ENCODE peak calls at places on chromosomes 13 and 19, in six cellular contexts. One of them, this sample, is unnamed.
A peak's percentile ranks its signal among the peaks of the same experiment; 100 is the strongest.

GRCh38 chr13:96824110-96824509 is 170.2 kb downstream of the OXGR1 start:
- DNase-seq in GM23338: no peak
- DNase-seq in neuronal stem cell: no peak
- DNase-seq in mammary epithelial cell: no peak
- DNase-seq in SK-N-SH: no peak
- DNase-seq in fibroblast of lung: peak; percentile 1
- DNase-seq in this sample: no peak

GRCh38 chr13:110131424-110131823 is 175.5 kb downstream of the COL4A1 start:
- DNase-seq in SK-N-SH: no peak
- DNase-seq in GM23338: no peak
- DNase-seq in fibroblast of lung: no peak
- DNase-seq in mammary epithelial cell: no peak
- DNase-seq in neuronal stem cell: no peak
- DNase-seq in this sample: no peak

GRCh38 chr13:102812616-102813287 is 13.8 kb downstream of the BIVM start:
- DNase-seq in fibroblast of lung: peak; percentile 55
- DNase-seq in SK-N-SH: no peak
- DNase-seq in neuronal stem cell: no peak
- DNase-seq in GM23338: peak; percentile 32
- DNase-seq in mammary epithelial cell: no peak
- DNase-seq in this sample: peak; percentile 19

GRCh38 chr13:104321756-104322155 is 1255.5 kb upstream of the SLC10A2 start:
- DNase-seq in neuronal stem cell: no peak
- DNase-seq in SK-N-SH: no peak
- DNase-seq in GM23338: no peak
- DNase-seq in fibroblast of lung: no peak
- DNase-seq in mammary epithelial cell: no peak
- DNase-seq in this sample: no peak

GRCh38 chr13:95745289-95745688 is 68.3 kb downstream of the DNAJC3 start:
- DNase-seq in SK-N-SH: no peak
- DNase-seq in neuronal stem cell: no peak
- DNase-seq in mammary epithelial cell: no peak
- DNase-seq in fibroblast of lung: peak; percentile 15
- DNase-seq in GM23338: peak; percentile 38
- DNase-seq in this sample: no peak

GRCh38 chr19:13588953-13589833 is 82.9 kb upstream of the CACNA1A start:
- DNase-seq in fibroblast of lung: peak; percentile 29
- DNase-seq in mammary epithelial cell: peak; percentile 40
- DNase-seq in neuronal stem cell: peak; percentile 71
- DNase-seq in GM23338: peak; percentile 83
- DNase-seq in SK-N-SH: peak; percentile 84
- DNase-seq in this sample: peak; percentile 92

GRCh38 chr19:2325261-2326046 is 2.9 kb downstream of the LSM7 start:
- DNase-seq in mammary epithelial cell: no peak
- DNase-seq in fibroblast of lung: no peak
- DNase-seq in SK-N-SH: no peak
- DNase-seq in GM23338: no peak
- DNase-seq in neuronal stem cell: no peak
- DNase-seq in this sample: no peak

GRCh38 chr13:110382229-110382628 is 75.1 kb downstream of the COL4A2 start:
- DNase-seq in fibroblast of lung: peak; percentile 91
- DNase-seq in GM23338: no peak
- DNase-seq in mammary epithelial cell: peak; percentile 81
- DNase-seq in SK-N-SH: no peak
- DNase-seq in neuronal stem cell: no peak
- DNase-seq in this sample: peak; percentile 87

GRCh38 chr19:33304760-33305647 is 2.7 kb upstream of the CEBPA start:
- DNase-seq in mammary epithelial cell: no peak
- DNase-seq in fibroblast of lung: no peak
- DNase-seq in GM23338: no peak
- DNase-seq in neuronal stem cell: no peak
- DNase-seq in SK-N-SH: no peak
- DNase-seq in this sample: peak; percentile 50

GRCh38 chr19:15379083-15379995 is at the start of gene AKAP8:
- DNase-seq in fibroblast of lung: peak; percentile 97
- DNase-seq in neuronal stem cell: peak; percentile 99
- DNase-seq in SK-N-SH: peak; percentile 100
- DNase-seq in GM23338: peak; percentile 98
- DNase-seq in mammary epithelial cell: peak; percentile 99
- DNase-seq in this sample: peak; percentile 100

GRCh38 chr19:15378529-15379082 is 981 bp downstream of the AKAP8 start:
- DNase-seq in GM23338: peak; percentile 73
- DNase-seq in SK-N-SH: peak; percentile 62
- DNase-seq in fibroblast of lung: peak; percentile 40
- DNase-seq in neuronal stem cell: peak; percentile 20
- DNase-seq in mammary epithelial cell: peak; percentile 52
- DNase-seq in this sample: peak; percentile 93

GRCh38 chr19:15381864-15382263 is 2.3 kb upstream of the AKAP8 start:
- DNase-seq in mammary epithelial cell: no peak
- DNase-seq in GM23338: no peak
- DNase-seq in SK-N-SH: no peak
- DNase-seq in fibroblast of lung: no peak
- DNase-seq in neuronal stem cell: no peak
- DNase-seq in this sample: no peak

GRCh38 chr19:15379996-15380647 is 535 bp upstream of the AKAP8 start:
- DNase-seq in mammary epithelial cell: peak; percentile 69
- DNase-seq in neuronal stem cell: no peak
- DNase-seq in GM23338: peak; percentile 84
- DNase-seq in SK-N-SH: no peak
- DNase-seq in fibroblast of lung: peak; percentile 46
- DNase-seq in this sample: peak; percentile 79

GRCh38 chr19:15381429-15381828 is 1.8 kb upstream of the AKAP8 start:
- DNase-seq in GM23338: no peak
- DNase-seq in SK-N-SH: no peak
- DNase-seq in mammary epithelial cell: no peak
- DNase-seq in fibroblast of lung: no peak
- DNase-seq in neuronal stem cell: no peak
- DNase-seq in this sample: peak; percentile 15
- H3K27ac ChIP-seq in GM23338: peak overlapping the region; percentile 95
- H3K27ac ChIP-seq in SK-N-SH: peak overlapping the region; percentile 71
- H3K27ac ChIP-seq in mammary epithelial cell: no peak overlapping the region
- H3K27ac ChIP-seq in fibroblast of lung: no peak overlapping the region
- H3K27ac ChIP-seq in neuronal stem cell: no peak overlapping the region
- H3K27ac ChIP-seq in this sample: no peak overlapping the region

GRCh38 chr19:18122860-18123795 is 25.6 kb downstream of the MAST3 start:
- DNase-seq in neuronal stem cell: no peak
- DNase-seq in mammary epithelial cell: no peak
- DNase-seq in fibroblast of lung: no peak
- DNase-seq in GM23338: no peak
- DNase-seq in SK-N-SH: no peak
- DNase-seq in this sample: no peak

GRCh38 chr19:18121166-18121565 is 23.6 kb downstream of the MAST3 start:
- DNase-seq in fibroblast of lung: no peak
- DNase-seq in mammary epithelial cell: no peak
- DNase-seq in GM23338: no peak
- DNase-seq in neuronal stem cell: no peak
- DNase-seq in SK-N-SH: no peak
- DNase-seq in this sample: no peak

GRCh38 chr19:18123819-18124218 is 26.2 kb downstream of the MAST3 start:
- DNase-seq in SK-N-SH: peak; percentile 17
- DNase-seq in neuronal stem cell: no peak
- DNase-seq in GM23338: no peak
- DNase-seq in mammary epithelial cell: no peak
- DNase-seq in fibroblast of lung: no peak
- DNase-seq in this sample: no peak

GRCh38 chr19:18120127-18120526 is 22.5 kb downstream of the MAST3 start:
- DNase-seq in GM23338: no peak
- DNase-seq in fibroblast of lung: no peak
- DNase-seq in neuronal stem cell: no peak
- DNase-seq in SK-N-SH: no peak
- DNase-seq in mammary epithelial cell: no peak
- DNase-seq in this sample: peak; percentile 81

GRCh38 chr19:18122424-18122823 is 24.8 kb downstream of the MAST3 start:
- DNase-seq in SK-N-SH: no peak
- DNase-seq in fibroblast of lung: no peak
- DNase-seq in GM23338: no peak
- DNase-seq in mammary epithelial cell: no peak
- DNase-seq in neuronal stem cell: no peak
- DNase-seq in this sample: no peak
- H3K4me2 ChIP-seq in SK-N-SH: no peak overlapping the region
- H3K4me2 ChIP-seq in fibroblast of lung: no peak overlapping the region
- H3K4me2 ChIP-seq in GM23338: no peak overlapping the region
- H3K4me2 ChIP-seq in mammary epithelial cell: no peak overlapping the region
- H3K4me2 ChIP-seq in neuronal stem cell: no peak overlapping the region
- H3K4me2 ChIP-seq in this sample: no peak overlapping the region

GRCh38 chr13:80249906-80250513 is 90.9 kb downstream of the SPRY2 start:
- DNase-seq in SK-N-SH: no peak
- DNase-seq in mammary epithelial cell: no peak
- DNase-seq in neuronal stem cell: no peak
- DNase-seq in GM23338: no peak
- DNase-seq in fibroblast of lung: no peak
- DNase-seq in this sample: peak; percentile 3
- H3K4me3 ChIP-seq in SK-N-SH: peak overlapping the region; percentile 36
- H3K4me3 ChIP-seq in mammary epithelial cell: no peak overlapping the region
- H3K4me3 ChIP-seq in neuronal stem cell: no peak overlapping the region
- H3K4me3 ChIP-seq in GM23338: no peak overlapping the region
- H3K4me3 ChIP-seq in fibroblast of lung: peak overlapping the region; percentile 31
- H3K4me3 ChIP-seq in this sample: peak overlapping the region; percentile 49

GRCh38 chr13:73677041-73677589 is 457.1 kb downstream of the KLF12 start:
- DNase-seq in GM23338: no peak
- DNase-seq in fibroblast of lung: peak; percentile 78
- DNase-seq in SK-N-SH: no peak
- DNase-seq in neuronal stem cell: no peak
- DNase-seq in mammary epithelial cell: peak; percentile 95
- DNase-seq in this sample: no peak
- H3K27ac ChIP-seq in GM23338: no peak overlapping the region
- H3K27ac ChIP-seq in fibroblast of lung: no peak overlapping the region
- H3K27ac ChIP-seq in SK-N-SH: peak overlapping the region; percentile 29
- H3K27ac ChIP-seq in neuronal stem cell: no peak overlapping the region
- H3K27ac ChIP-seq in mammary epithelial cell: peak overlapping the region; percentile 98
- H3K27ac ChIP-seq in this sample: peak overlapping the region; percentile 45

GRCh38 chr13:69912576-69913074 is 195.0 kb upstream of the ATXN8OS start:
- DNase-seq in fibroblast of lung: no peak
- DNase-seq in GM23338: no peak
- DNase-seq in mammary epithelial cell: no peak
- DNase-seq in neuronal stem cell: no peak
- DNase-seq in SK-N-SH: no peak
- DNase-seq in this sample: no peak
- H3K4me2 ChIP-seq in fibroblast of lung: no peak overlapping the region
- H3K4me2 ChIP-seq in GM23338: no peak overlapping the region
- H3K4me2 ChIP-seq in mammary epithelial cell: no peak overlapping the region
- H3K4me2 ChIP-seq in neuronal stem cell: no peak overlapping the region
- H3K4me2 ChIP-seq in SK-N-SH: no peak overlapping the region
- H3K4me2 ChIP-seq in this sample: no peak overlapping the region

GRCh38 chr13:111597041-111598017 is 276.9 kb downstream of the TEX29 start:
- DNase-seq in SK-N-SH: no peak
- DNase-seq in neuronal stem cell: no peak
- DNase-seq in GM23338: peak; percentile 41
- DNase-seq in mammary epithelial cell: no peak
- DNase-seq in fibroblast of lung: no peak
- DNase-seq in this sample: no peak
- H3K4me3 ChIP-seq in SK-N-SH: no peak overlapping the region
- H3K4me3 ChIP-seq in neuronal stem cell: no peak overlapping the region
- H3K4me3 ChIP-seq in GM23338: no peak overlapping the region
- H3K4me3 ChIP-seq in mammary epithelial cell: no peak overlapping the region
- H3K4me3 ChIP-seq in fibroblast of lung: no peak overlapping the region
- H3K4me3 ChIP-seq in this sample: no peak overlapping the region

GRCh38 chr13:106498571-106498970 is 36.9 kb downstream of the EFNB2 start:
- DNase-seq in fibroblast of lung: no peak
- DNase-seq in SK-N-SH: no peak
- DNase-seq in neuronal stem cell: no peak
- DNase-seq in GM23338: no peak
- DNase-seq in mammary epithelial cell: no peak
- DNase-seq in this sample: no peak
- H3K27ac ChIP-seq in fibroblast of lung: no peak overlapping the region
- H3K27ac ChIP-seq in SK-N-SH: no peak overlapping the region
- H3K27ac ChIP-seq in neuronal stem cell: no peak overlapping the region
- H3K27ac ChIP-seq in GM23338: peak overlapping the region; percentile 9
- H3K27ac ChIP-seq in mammary epithelial cell: no peak overlapping the region
- H3K27ac ChIP-seq in this sample: no peak overlapping the region

GRCh38 chr13:35926859-35927530 is 204.2 kb downstream of the DCLK1 start:
- DNase-seq in fibroblast of lung: peak; percentile 14
- DNase-seq in mammary epithelial cell: no peak
- DNase-seq in GM23338: no peak
- DNase-seq in SK-N-SH: no peak
- DNase-seq in neuronal stem cell: no peak
- DNase-seq in this sample: peak; percentile 9

GRCh38 chr13:35920816-35921215 is 210.4 kb downstream of the DCLK1 start:
- DNase-seq in GM23338: no peak
- DNase-seq in mammary epithelial cell: no peak
- DNase-seq in fibroblast of lung: no peak
- DNase-seq in neuronal stem cell: no peak
- DNase-seq in SK-N-SH: no peak
- DNase-seq in this sample: no peak

GRCh38 chr13:35927554-35927953 is 203.6 kb downstream of the DCLK1 start:
- DNase-seq in fibroblast of lung: peak; percentile 91
- DNase-seq in SK-N-SH: no peak
- DNase-seq in mammary epithelial cell: peak; percentile 52
- DNase-seq in neuronal stem cell: no peak
- DNase-seq in GM23338: no peak
- DNase-seq in this sample: peak; percentile 18

GRCh38 chr13:35925669-35926068 is 205.5 kb downstream of the DCLK1 start:
- DNase-seq in fibroblast of lung: peak; percentile 70
- DNase-seq in mammary epithelial cell: no peak
- DNase-seq in SK-N-SH: no peak
- DNase-seq in GM23338: no peak
- DNase-seq in neuronal stem cell: no peak
- DNase-seq in this sample: no peak

GRCh38 chr13:35923347-35923746 is 207.8 kb downstream of the DCLK1 start:
- DNase-seq in GM23338: no peak
- DNase-seq in neuronal stem cell: no peak
- DNase-seq in SK-N-SH: no peak
- DNase-seq in fibroblast of lung: peak; percentile 70
- DNase-seq in mammary epithelial cell: peak; percentile 45
- DNase-seq in this sample: peak; percentile 84
- H3K4me2 ChIP-seq in GM23338: no peak overlapping the region
- H3K4me2 ChIP-seq in neuronal stem cell: no peak overlapping the region
- H3K4me2 ChIP-seq in SK-N-SH: peak overlapping the region; percentile 63
- H3K4me2 ChIP-seq in fibroblast of lung: peak overlapping the region; percentile 33
- H3K4me2 ChIP-seq in mammary epithelial cell: peak overlapping the region; percentile 22
- H3K4me2 ChIP-seq in this sample: peak overlapping the region; percentile 52

This sample was measured in osteoblast.